ENCODE peak calls at places on chromosomes 4 and X, in eight cellular contexts. F is HCT116, O is GM12878, J is HepG2, R is GM23338, Y is endothelial cell of umbilical vein, E is K562, W is H1. A is an unnamed sample.

GRCh38 chr4:83320548-83320947 is 14.1 kb downstream of the HPSE start:
- DNase-seq in W (no peak), F (no peak), Y (peak), O (no peak), J (no peak), E (no peak), R (no peak), A (no peak)

GRCh38 chr4:8352368-8353157 is 83.0 kb downstream of the HTRA3 start:
- DNase-seq in E (no peak), W (peak), Y (no peak), O (no peak), J (no peak), R (no peak), F (no peak), A (no peak)

GRCh38 chrX:17412692-17413091 is 37.7 kb downstream of the NHS start:
- DNase-seq in O (no peak), Y (no peak), R (no peak), J (no peak), F (peak), E (no peak), W (no peak), A (no peak)

GRCh38 chrX:150365051-150365952 is 2.2 kb downstream of the MAMLD1 start:
- DNase-seq in W (peak), O (no peak), Y (peak), R (peak), F (peak), E (peak), J (no peak), A (no peak)

GRCh38 chr4:28462766-28463165 is 1602.1 kb downstream of the STIM2 start:
- DNase-seq in Y (no peak), F (no peak), W (no peak), E (no peak), R (peak), J (no peak), O (no peak), A (no peak)

GRCh38 chr4:92305148-92305877 is 1.5 kb downstream of the GRID2 start:
- DNase-seq in O (no peak), W (peak), R (peak), F (peak), Y (peak), J (no peak), E (no peak), A (no peak)

GRCh38 chr4:79915276-79915675 is 157.8 kb downstream of the ANTXR2 start:
- DNase-seq in W (no peak), J (no peak), F (no peak), Y (no peak), O (no peak), E (no peak), R (no peak), A (no peak)

GRCh38 chr4:161208564-161208963 is 955.2 kb downstream of the FSTL5 start:
- DNase-seq in J (no peak), E (no peak), Y (no peak), W (no peak), F (no peak), O (no peak), R (no peak), A (no peak)

GRCh38 chr4:507745-508512 is 8.9 kb downstream of the PIGG start:
- DNase-seq in W (no peak), Y (no peak), E (no peak), F (no peak), O (no peak), J (no peak), R (no peak), A (no peak)

GRCh38 chr4:88753658-88754431 is 56.2 kb upstream of the NAP1L5 start:
- DNase-seq in W (no peak), E (no peak), F (no peak), R (no peak), Y (no peak), J (peak), O (no peak), A (no peak)

GRCh38 chrX:106726485-106727437 is at the start of gene RNF128:
- DNase-seq in J (peak), R (peak), F (peak), W (peak), O (no peak), Y (no peak), E (no peak), A (no peak)

GRCh38 chr4:15194520-15194919 is 192.2 kb downstream of the CPEB2 start:
- DNase-seq in E (no peak), J (no peak), Y (no peak), W (no peak), F (no peak), O (no peak), R (no peak), A (no peak)

GRCh38 chrX:373641-374471 is 12.9 kb downstream of the PPP2R3B start:
- DNase-seq in E (no peak), J (peak), O (no peak), R (peak), W (peak), Y (peak), F (no peak), A (no peak)

GRCh38 chr4:132297346-132297745 is 851.7 kb upstream of the PCDH10 start:
- DNase-seq in F (no peak), W (no peak), J (no peak), Y (peak), R (no peak), O (no peak), E (no peak), A (peak)

GRCh38 chr4:76457885-76458284 is 22.9 kb downstream of the SHROOM3 start:
- DNase-seq in Y (no peak), R (no peak), W (no peak), F (peak), O (no peak), J (no peak), E (no peak), A (no peak)

GRCh38 chr4:100497729-100498250 is 20.0 kb downstream of the EMCN start:
- DNase-seq in Y (peak), R (no peak), W (no peak), E (no peak), F (no peak), J (no peak), O (no peak), A (no peak)

GRCh38 chr4:142088906-142089305 is 452.5 kb downstream of the IL15 start:
- DNase-seq in R (no peak), J (no peak), F (no peak), W (no peak), O (no peak), E (no peak), Y (no peak), A (no peak)

GRCh38 chr4:86032476-86033022 is 327.3 kb downstream of the MAPK10 start:
- DNase-seq in J (no peak), E (no peak), F (no peak), R (no peak), O (no peak), Y (no peak), W (no peak), A (no peak)

GRCh38 chr4:3312362-3312761 is 19.5 kb downstream of the RGS12 start:
- DNase-seq in F (no peak), O (no peak), R (no peak), J (no peak), W (no peak), Y (no peak), E (no peak), A (no peak)

GRCh38 chr4:8112672-8113071 is 45.9 kb downstream of the ABLIM2 start:
- DNase-seq in F (no peak), O (no peak), W (no peak), Y (no peak), R (no peak), J (no peak), E (no peak), A (no peak)

GRCh38 chr4:95265814-95266740 is 282.7 kb downstream of the UNC5C start:
- DNase-seq in J (no peak), F (no peak), O (no peak), R (no peak), E (no peak), W (no peak), Y (no peak), A (no peak)

GRCh38 chrX:3550160-3550765 is 163.2 kb downstream of the PRKX start:
- DNase-seq in R (no peak), W (peak), Y (no peak), F (no peak), O (no peak), J (no peak), E (peak), A (peak)

GRCh38 chr4:73315091-73315490 is 56.5 kb upstream of the ANKRD17 start:
- DNase-seq in R (no peak), Y (no peak), W (no peak), F (no peak), E (no peak), J (no peak), O (no peak), A (no peak)

GRCh38 chrX:42803320-42803719 is 25.4 kb upstream of the PPP1R2C start:
- DNase-seq in E (no peak), R (no peak), J (no peak), Y (no peak), W (no peak), O (no peak), F (no peak), A (no peak)

GRCh38 chr4:105837037-105837436 is 58.2 kb upstream of the NPNT start:
- DNase-seq in R (no peak), F (no peak), O (no peak), W (no peak), J (no peak), E (no peak), Y (no peak), A (no peak)

GRCh38 chr4:81211956-81212355 is 3.1 kb downstream of the PRKG2 start:
- DNase-seq in F (no peak), W (no peak), J (no peak), O (no peak), R (no peak), Y (no peak), E (no peak), A (no peak)

GRCh38 chr4:130722370-130722769 is 1626.4 kb downstream of the C4orf33 start:
- DNase-seq in E (no peak), O (no peak), Y (no peak), J (no peak), F (no peak), W (no peak), R (peak), A (no peak)

GRCh38 chrX:97402903-97403302 is 519.2 kb downstream of the RPA4 start:
- DNase-seq in O (no peak), E (no peak), W (no peak), F (no peak), Y (no peak), R (no peak), J (no peak), A (no peak)

GRCh38 chrX:148380614-148381561 is 119.5 kb upstream of the AFF2 start:
- DNase-seq in Y (no peak), F (no peak), R (no peak), W (no peak), J (no peak), E (no peak), O (peak), A (no peak)

GRCh38 chr4:184529283-184529682 is 54.9 kb upstream of the IRF2 start:
- DNase-seq in E (no peak), Y (no peak), F (no peak), O (no peak), W (no peak), R (peak), J (no peak), A (no peak)

GRCh38 chr4:78766026-78766425 is 10.1 kb upstream of the BMP2K start:
- DNase-seq in F (no peak), J (no peak), Y (peak), O (no peak), W (no peak), E (no peak), R (no peak), A (no peak)

GRCh38 chr4:7646384-7647061 is 211.8 kb upstream of the PSAPL1 start:
- DNase-seq in R (no peak), F (no peak), E (no peak), W (no peak), J (peak), O (no peak), Y (no peak), A (no peak)

GRCh38 chr4:70915048-70915815 is 13.1 kb downstream of the MOB1B start:
- DNase-seq in O (no peak), W (no peak), R (no peak), Y (no peak), E (no peak), F (no peak), J (no peak), A (no peak)

GRCh38 chr4:151688003-151688784 is 72.6 kb downstream of the GATB start:
- DNase-seq in W (no peak), O (no peak), Y (peak), R (no peak), F (no peak), E (no peak), J (no peak), A (no peak)

GRCh38 chr4:8516996-8517550 is 63.1 kb upstream of the GPR78 start:
- DNase-seq in W (no peak), O (no peak), J (no peak), E (no peak), R (no peak), Y (no peak), F (no peak), A (no peak)

GRCh38 chr4:123378794-123379193 is 17.8 kb upstream of the SPRY1 start:
- DNase-seq in R (peak), O (no peak), F (no peak), J (no peak), W (no peak), E (no peak), Y (no peak), A (no peak)

GRCh38 chr4:3689006-3689405 is 77.2 kb upstream of the ADRA2C start:
- DNase-seq in J (no peak), F (no peak), Y (no peak), O (no peak), E (no peak), W (no peak), R (no peak), A (no peak)

GRCh38 chr4:170853422-170854021 is 763.8 kb upstream of the AADAT start:
- DNase-seq in R (peak), F (peak), J (peak), Y (no peak), O (peak), W (peak), E (peak), A (peak)

GRCh38 chr4:24720979-24721378 is 74.4 kb upstream of the SOD3 start:
- DNase-seq in E (no peak), O (no peak), W (no peak), R (peak), J (no peak), F (no peak), Y (no peak), A (no peak)

GRCh38 chr4:39660045-39660444 is 21.4 kb upstream of the SMIM14 start:
- DNase-seq in W (no peak), E (no peak), R (no peak), J (no peak), F (no peak), O (no peak), Y (no peak), A (no peak)

GRCh38 chrX:39616098-39616729 is 481.5 kb downstream of the BCOR start:
- DNase-seq in Y (no peak), J (no peak), R (no peak), F (no peak), W (no peak), E (no peak), O (peak), A (no peak)

GRCh38 chrX:39613508-39613921 is 484.2 kb downstream of the BCOR start:
- DNase-seq in E (no peak), F (no peak), Y (peak), R (peak), W (peak), O (no peak), J (no peak), A (no peak)

GRCh38 chrX:39614680-39614998 is 483.1 kb downstream of the BCOR start:
- DNase-seq in Y (no peak), O (no peak), R (no peak), J (no peak), F (no peak), E (no peak), W (no peak), A (no peak)

GRCh38 chrX:39611468-39611867 is 486.3 kb downstream of the BCOR start:
- DNase-seq in E (no peak), J (no peak), F (no peak), Y (no peak), R (no peak), W (no peak), O (no peak), A (no peak)

DNA sequence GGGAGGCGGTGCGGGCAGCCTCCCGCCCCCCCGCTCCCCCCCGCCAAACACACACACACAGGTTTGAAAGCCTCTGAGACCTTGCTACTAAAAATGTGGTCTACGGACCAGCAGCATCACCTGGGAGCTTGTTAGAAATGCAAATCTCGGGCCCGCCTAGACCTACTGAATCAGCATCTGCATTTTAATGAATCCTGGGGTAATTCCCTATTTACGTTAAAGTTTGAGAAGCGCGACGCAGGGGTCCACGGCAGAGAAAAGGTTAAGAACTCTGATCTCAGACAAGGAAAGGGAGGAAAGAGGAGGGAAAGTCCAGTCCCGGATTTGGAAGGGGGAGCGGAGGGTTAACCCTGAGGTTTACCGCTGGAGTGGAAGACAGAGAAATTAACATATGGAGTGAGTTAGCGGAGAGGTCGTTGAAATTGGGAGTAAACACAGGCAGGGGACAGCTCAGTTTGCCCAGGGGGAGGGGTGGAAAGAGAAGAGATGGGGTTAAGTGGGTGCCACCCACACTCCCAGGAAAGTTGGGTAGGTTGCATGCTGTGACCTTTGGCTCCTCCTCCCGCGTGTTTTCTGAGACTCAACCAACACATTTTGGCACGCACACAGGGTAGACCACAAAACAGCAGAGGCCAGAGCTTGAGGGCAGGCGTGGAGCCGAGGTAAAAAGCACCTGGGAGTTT is 483.6 kb downstream of the BCOR start:
- DNase-seq in J (no peak), W (peak), R (peak), E (no peak), O (peak), Y (no peak), F (no peak), A (no peak)
- TF ChIP-seq EZH2 in J (no peak), W (no peak), R (no peak), E (no peak), O (no peak), Y (no peak), F (no peak), A (no peak)

GRCh38 chrX:30950391-30950790 is 61.3 kb upstream of the TAB3 start:
- DNase-seq in Y (no peak), J (no peak), R (no peak), W (no peak), F (no peak), O (no peak), E (no peak), A (no peak)
- H3K27ac ChIP-seq in Y (no peak), J (no peak), R (no peak), W (no peak), F (no peak), O (no peak), E (no peak), A (no peak)

GRCh38 chrX:129480889-129481288 is 42.4 kb downstream of the SMARCA1 start:
- DNase-seq in R (no peak), Y (no peak), E (no peak), J (no peak), O (no peak), W (no peak), F (no peak), A (no peak)

DNA sequence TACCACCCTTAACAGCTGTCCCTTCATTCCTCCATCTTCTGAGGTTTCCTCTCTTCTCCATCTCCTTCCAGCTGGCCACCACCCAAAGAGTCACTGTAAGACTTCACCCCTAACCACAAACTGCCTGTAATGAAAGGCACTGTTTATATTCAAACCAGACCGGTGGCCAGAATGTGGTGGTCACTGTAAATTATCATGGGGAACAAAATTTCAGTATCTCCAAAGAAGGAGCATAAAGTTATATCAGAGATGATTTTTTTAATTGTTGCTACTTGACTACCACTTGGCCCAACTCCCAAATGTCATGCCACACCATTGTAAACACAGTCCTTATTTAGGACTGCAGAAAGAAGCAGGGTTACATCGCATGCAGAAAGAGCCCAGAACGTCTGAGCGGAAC is 44.8 kb downstream of the SMARCA1 start:
- DNase-seq in J (no peak), O (no peak), E (no peak), R (no peak), W (no peak), Y (no peak), F (no peak), A (no peak)
- TF ChIP-seq POLR2AphosphoS5 in J (no peak), O (no peak), E (no peak), R (no peak), W (no peak), Y (no peak), F (no peak), A (no peak)

DNA sequence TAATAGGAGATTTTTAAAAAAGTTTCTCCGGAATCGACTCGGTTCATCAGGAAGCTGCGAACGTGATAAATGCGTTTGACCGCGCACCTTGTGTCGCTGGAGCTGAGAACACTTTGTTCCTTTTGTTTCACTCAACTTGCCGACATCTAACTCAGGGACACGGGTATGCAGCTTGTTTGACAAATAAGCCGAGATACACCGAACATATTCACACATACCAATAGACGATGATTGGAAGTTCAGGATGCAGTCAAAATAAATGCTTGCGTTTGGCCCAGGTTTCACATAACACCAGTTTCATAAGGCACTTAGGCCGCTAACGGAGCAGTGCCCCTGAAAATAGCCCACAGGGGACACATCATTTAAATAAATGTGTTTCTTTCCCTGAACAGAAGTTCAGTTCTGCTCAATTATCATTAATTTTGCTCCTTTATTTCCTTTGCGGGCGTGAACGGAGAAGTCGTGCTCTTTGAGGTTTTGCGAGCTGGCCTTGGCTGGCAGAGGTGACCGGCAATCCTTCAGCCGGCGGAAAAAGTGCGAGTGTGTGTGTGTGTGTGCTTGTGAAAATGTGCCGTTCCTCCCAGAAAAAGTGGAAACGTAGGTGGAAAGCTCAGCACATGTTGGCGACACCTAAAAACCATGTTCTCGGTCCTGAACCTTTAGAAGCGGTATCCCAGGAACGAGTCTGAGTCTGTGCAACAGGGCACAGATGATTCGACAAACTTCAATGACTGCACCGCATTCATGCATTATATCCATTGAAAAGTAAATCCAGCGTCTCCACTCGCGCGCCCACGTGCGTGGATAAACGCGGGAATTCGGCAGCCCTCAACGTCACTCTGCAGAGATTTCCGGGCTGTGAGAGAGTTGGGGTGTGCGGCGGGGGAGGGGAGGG is 680 bp upstream of the SHISA3 start:
- DNase-seq in Y (no peak), W (peak), J (no peak), F (no peak), R (peak), O (no peak), E (no peak), A (no peak)
- TF ChIP-seq EZH2 in Y (no peak), W (peak), J (peak), F (no peak), R (peak), O (peak), E (no peak), A (no peak)

A was measured in SK-N-MC.